ENCODE peak calls at places on chromosomes 5 and 9, in nine cellular contexts. G is astrocyte, F is RWPE2, W is sigmoid colon, S is heart right ventricle, I is testis, Z is left lung, N is HCT116, T is SJSA1. R is an unnamed sample.

GRCh38 chr5:52428977-52429474 is 358.7 kb upstream of the ITGA1 start:
- DNase-seq in G (no peak), S (no peak), T (no peak), N (no peak), W (no peak), Z (no peak), I (no peak), F (no peak), R (no peak)

GRCh38 chr5:178114325-178115135 is 1.2 kb downstream of the N4BP3 start:
- DNase-seq in Z (no peak), G (no peak), N (no peak), T (peak; percentile 44), I (peak; percentile 47), F (no peak), S (no peak), W (no peak), R (peak; percentile 82)

GRCh38 chr5:141650851-141651727 is at the start of gene FCHSD1:
- DNase-seq in S (peak; percentile 92), G (peak; percentile 50), F (no peak), Z (peak; percentile 93), I (peak; percentile 90), N (peak; percentile 65), T (peak; percentile 95), W (peak; percentile 95), R (peak; percentile 96)

GRCh38 chr5:157186309-157187045 is 5.8 kb downstream of the ITK start:
- DNase-seq in F (no peak), I (no peak), T (no peak), Z (no peak), W (no peak), G (no peak), S (no peak), N (no peak), R (no peak)

GRCh38 chr5:111813520-111813919 is 56.5 kb upstream of the NREP start:
- DNase-seq in I (no peak), G (no peak), W (no peak), F (no peak), T (no peak), N (no peak), Z (no peak), S (no peak), R (no peak)

GRCh38 chr5:128036961-128037360 is 46.6 kb upstream of the SLC12A2 start:
- DNase-seq in N (no peak), T (no peak), Z (no peak), S (no peak), F (no peak), G (peak; percentile 17), W (no peak), I (no peak), R (no peak)

GRCh38 chr9:71716138-71716909 is 52.0 kb downstream of the CEMIP2 start:
- DNase-seq in W (no peak), G (no peak), Z (no peak), S (no peak), I (no peak), N (no peak), F (no peak), T (no peak), R (no peak)

GRCh38 chr5:74538206-74538661 is 102.3 kb downstream of the ENC1 start:
- DNase-seq in S (peak; percentile 61), I (peak; percentile 72), W (peak; percentile 66), T (no peak), Z (peak; percentile 54), G (no peak), F (no peak), N (no peak), R (peak; percentile 89)

GRCh38 chr9:69097053-69097452 is 61.5 kb downstream of the FXN start:
- DNase-seq in N (no peak), T (no peak), W (no peak), I (no peak), G (peak; percentile 82), F (no peak), S (no peak), Z (no peak), R (no peak)

GRCh38 chr9:112898872-112899281 is 8.2 kb upstream of the SLC46A2 start:
- DNase-seq in G (no peak), Z (no peak), W (no peak), S (no peak), F (no peak), I (no peak), T (no peak), N (no peak), R (no peak)

GRCh38 chr9:4324513-4324912 is 24.6 kb upstream of the GLIS3 start:
- DNase-seq in T (no peak), W (no peak), N (no peak), F (no peak), S (no peak), Z (no peak), I (no peak), G (peak; percentile 88), R (no peak)

GRCh38 chr5:41681820-41682219 is 171.4 kb upstream of the PLCXD3 start:
- DNase-seq in W (no peak), N (no peak), G (no peak), Z (no peak), S (no peak), I (no peak), F (no peak), T (no peak), R (no peak)

GRCh38 chr9:20823051-20823450 is 139.0 kb downstream of the FOCAD start:
- DNase-seq in T (no peak), Z (no peak), W (no peak), N (no peak), G (peak; percentile 8), F (no peak), I (no peak), S (no peak), R (no peak)

GRCh38 chr9:90891656-90892055 is 90.0 kb downstream of the SYK start:
- DNase-seq in N (no peak), F (no peak), I (no peak), S (no peak), G (no peak), T (no peak), W (no peak), Z (no peak), R (no peak)

GRCh38 chr9:89602978-89603628 is 1.7 kb upstream of the GADD45G start:
- DNase-seq in S (peak; percentile 91), F (peak; percentile 75), N (peak; percentile 74), W (peak; percentile 94), Z (peak; percentile 92), G (peak; percentile 60), I (peak; percentile 94), T (peak; percentile 36), R (peak; percentile 96)

GRCh38 chr9:89605181-89606048 is 603 bp downstream of the GADD45G start:
- DNase-seq in W (peak; percentile 87), G (peak; percentile 58), T (no peak), I (peak; percentile 48), Z (peak; percentile 68), F (no peak), N (no peak), S (peak; percentile 68), R (peak; percentile 87)

GRCh38 chr9:89601856-89602562 is 2.8 kb upstream of the GADD45G start:
- DNase-seq in I (no peak), N (no peak), F (no peak), Z (no peak), S (no peak), T (no peak), G (no peak), W (peak; percentile 41), R (no peak)

GRCh38 chr9:89604463-89605180 is at the start of gene GADD45G:
- DNase-seq in F (no peak), I (peak; percentile 97), T (no peak), W (peak; percentile 97), Z (peak; percentile 95), G (peak; percentile 78), N (no peak), S (peak; percentile 89), R (peak; percentile 95)

DNA sequence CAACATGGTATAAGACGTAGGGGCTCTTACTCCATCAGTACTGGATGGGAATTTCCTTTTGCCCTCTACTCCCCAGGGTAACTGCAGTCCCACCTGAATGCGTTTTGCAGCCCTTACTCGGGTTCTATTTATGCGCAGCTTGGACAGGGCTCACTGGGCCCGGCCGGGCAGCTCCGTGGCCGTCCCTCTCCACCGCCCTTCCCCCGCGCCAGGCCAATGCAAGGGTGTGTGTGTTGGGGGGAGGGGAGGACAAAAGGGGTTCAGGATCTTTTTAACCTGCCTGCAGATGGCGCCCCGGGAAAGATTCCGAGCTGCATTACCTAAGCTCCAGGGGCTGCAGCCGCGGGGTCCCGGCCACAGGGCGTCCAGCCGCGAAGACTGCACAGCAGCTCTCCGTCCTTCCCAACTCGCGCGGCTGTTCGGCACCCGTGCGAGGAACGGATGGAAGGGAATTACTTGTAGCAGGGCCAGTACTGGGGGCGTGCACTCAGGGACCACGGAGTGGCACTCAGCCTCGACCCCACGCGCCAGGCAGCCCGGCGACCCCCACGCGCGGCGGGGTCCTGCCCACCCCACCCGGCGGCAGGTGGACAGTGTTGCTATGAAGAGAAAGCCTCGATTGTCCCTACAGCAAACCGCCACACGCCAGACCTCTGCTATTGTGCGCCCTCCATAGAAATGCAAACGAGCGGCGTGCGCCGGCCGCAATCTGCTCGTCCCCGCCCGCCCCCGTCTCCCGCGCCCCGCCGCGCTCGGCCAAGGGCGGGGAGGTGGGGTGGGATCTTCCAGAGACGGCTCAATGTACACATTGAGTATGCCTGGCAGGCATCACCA is 966 bp upstream of the GADD45G start:
- DNase-seq in F (no peak), T (no peak), W (peak; percentile 88), S (peak; percentile 79), I (peak; percentile 91), N (no peak), Z (peak; percentile 79), G (peak; percentile 27), R (peak; percentile 88)
- H3K4me3 ChIP-seq in F (peak overlapping the region; percentile 8), T (no peak overlapping the region), W (peak overlapping the region; percentile 60), S (peak overlapping the region; percentile 89), I (peak overlapping the region; percentile 88), N (peak overlapping the region; percentile 34), Z (peak overlapping the region; percentile 61), G (peak overlapping the region; percentile 65), R (peak overlapping the region; percentile 68)

GRCh38 chr9:136398286-136398685 is 1.7 kb downstream of the SNAPC4 start:
- DNase-seq in I (no peak), W (no peak), F (no peak), N (no peak), T (no peak), S (no peak), Z (no peak), G (no peak), R (no peak)
- H3K36me3 ChIP-seq in I (no peaks in the 10 kb centered on the region), W (peaks cover 21% of the 10 kb centered on the region), F (peaks cover 55% of the 10 kb centered on the region), N (peaks cover 48% of the 10 kb centered on the region), T (peaks cover 58% of the 10 kb centered on the region), S (peaks cover 3% of the 10 kb centered on the region), Z (peaks cover 59% of the 10 kb centered on the region), G (peaks cover 22% of the 10 kb centered on the region), R (peaks cover 30% of the 10 kb centered on the region)

DNA sequence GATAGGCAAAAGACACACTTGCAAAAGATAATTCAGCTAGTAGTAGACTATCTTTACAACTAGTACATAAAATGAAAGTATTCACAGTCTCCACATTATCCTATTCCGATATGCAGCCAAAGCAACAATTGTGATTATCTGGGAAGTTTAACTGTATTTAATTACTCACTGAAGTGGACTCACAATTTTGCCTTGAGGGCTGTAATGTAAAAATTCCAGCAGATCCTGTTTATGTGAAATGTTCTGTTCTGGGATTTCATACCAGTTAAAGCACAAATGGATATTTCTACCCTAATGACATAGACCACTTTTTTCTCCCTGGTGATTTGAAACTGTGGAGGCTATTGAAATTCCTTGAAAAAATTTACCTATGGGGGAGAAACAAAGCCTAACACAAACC is 474.4 kb upstream of the EDIL3 start:
- DNase-seq in W (no peak), I (no peak), N (no peak), S (no peak), T (no peak), Z (no peak), F (no peak), G (no peak), R (no peak)
- H3K27ac ChIP-seq in W (no peak overlapping the region), I (no peak overlapping the region), N (no peak overlapping the region), S (no peak overlapping the region), T (no peak overlapping the region), Z (no peak overlapping the region), F (no peak overlapping the region), G (no peak overlapping the region), R (no peak overlapping the region)

GRCh38 chr9:137068539-137069507 is 1.5 kb downstream of the SAPCD2 start:
- DNase-seq in N (no peak), F (no peak), I (no peak), S (peak; percentile 18), G (no peak), Z (no peak), W (no peak), T (no peak), R (no peak)
- H3K4me3 ChIP-seq in N (peak overlapping the region; percentile 82), F (peak overlapping the region; percentile 90), I (no peak overlapping the region), S (no peak overlapping the region), G (peak overlapping the region; percentile 39), Z (no peak overlapping the region), W (no peak overlapping the region), T (peak overlapping the region; percentile 70), R (no peak overlapping the region)